ENCODE peak calls at places on chromosomes 6 and 20, in eight cellular contexts. O is spleen, L is ovary, X is A549, I is heart left ventricle, Q is suprapubic skin, J is esophagus squamous epithelium, E is prostate gland. D is an unnamed sample. For H3K9me3, the result is how much of the 10 kb centered on the place peaks cover.

GRCh38 chr6:11575408-11576033 is 38.0 kb downstream of the TMEM170B start:
- DNase-seq in O (no peak), L (no peak), X (peak), I (peak), Q (no peak), J (no peak), E (peak), D (peak)

GRCh38 chr6:32108094-32108627 is 977 bp downstream of the TNXB start:
- DNase-seq in O (no peak), L (peak), X (no peak), I (peak), Q (peak), J (no peak), E (no peak), D (peak)

GRCh38 chr20:37421060-37421639 is 75.2 kb downstream of the SRC start:
- DNase-seq in O (no peak), L (no peak), X (no peak), I (no peak), Q (no peak), J (no peak), E (no peak), D (no peak)

GRCh38 chr20:63223121-63223825 is 7.3 kb upstream of the YTHDF1 start:
- DNase-seq in O (no peak), L (no peak), X (peak), I (no peak), Q (no peak), J (no peak), E (no peak), D (no peak)

GRCh38 chr20:1003920-1004697 is 2.0 kb upstream of the RSPO4 start:
- DNase-seq in O (no peak), L (no peak), X (no peak), I (no peak), Q (peak), J (no peak), E (no peak), D (no peak)

GRCh38 chr6:138821519-138821918 is 25.6 kb downstream of the ECT2L start:
- DNase-seq in O (no peak), L (no peak), X (no peak), I (no peak), Q (no peak), J (no peak), E (no peak), D (no peak)

GRCh38 chr6:139372326-139373153 is 1.9 kb downstream of the CITED2 start:
- DNase-seq in O (no peak), L (no peak), X (no peak), I (no peak), Q (no peak), J (no peak), E (no peak), D (no peak)

GRCh38 chr6:125749864-125750691 is 646 bp downstream of the HEY2 start:
- DNase-seq in O (no peak), L (no peak), X (no peak), I (peak), Q (no peak), J (no peak), E (peak), D (peak)

GRCh38 chr6:138250513-138251247 is 32.4 kb upstream of the PBOV1 start:
- DNase-seq in O (no peak), L (peak), X (no peak), I (peak), Q (peak), J (no peak), E (peak), D (no peak)

DNA sequence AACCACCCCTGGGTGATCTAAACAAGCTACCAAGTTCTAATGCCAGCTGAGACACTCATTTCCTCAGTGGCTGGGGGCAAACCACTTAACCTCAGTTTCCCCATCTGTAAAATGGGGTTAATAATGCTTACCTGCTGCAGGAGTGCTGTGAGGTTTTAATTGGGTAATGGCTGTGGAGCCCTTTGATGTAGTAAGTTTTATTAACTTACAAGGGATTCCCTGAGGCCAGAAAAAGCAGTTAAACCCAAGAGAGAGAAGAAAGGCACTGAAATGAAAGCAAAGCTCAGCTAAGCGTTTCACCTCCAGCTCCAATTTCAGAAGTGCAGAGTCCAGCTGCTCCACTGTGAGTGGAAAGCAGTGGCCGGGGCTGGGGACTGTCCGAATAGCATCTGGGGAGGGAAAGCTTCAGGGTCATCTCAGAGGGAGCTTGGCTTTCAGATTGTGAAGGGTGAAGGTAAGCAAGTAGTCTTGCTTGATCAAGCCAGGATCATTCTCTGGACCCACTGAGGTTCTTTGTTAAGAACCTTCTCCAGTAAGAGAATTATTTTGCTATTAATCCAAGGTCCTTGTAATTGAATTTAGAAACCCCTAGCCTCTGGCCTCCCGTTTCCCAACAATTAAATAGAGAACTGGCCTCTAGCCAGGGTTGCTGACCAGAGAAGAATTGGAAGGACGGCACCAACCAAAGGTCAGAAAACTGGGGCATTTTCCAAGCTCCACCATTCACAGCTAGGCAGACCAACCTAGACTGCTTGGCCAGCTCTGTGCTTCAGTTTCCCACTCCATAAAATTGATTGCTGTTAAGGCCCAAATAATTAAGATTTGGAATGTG is 20.9 kb upstream of the TCP11 start:
- DNase-seq in O (no peak), L (no peak), X (no peak), I (no peak), Q (no peak), J (no peak), E (no peak), D (no peak)
- TF ChIP-seq POLR2A in O (no peak), L (no peak), X (no peak), I (no peak), Q (no peak), J (no peak), E (no peak), D (no peak)

GRCh38 chr6:137190710-137191109 is 17.3 kb upstream of the IL22RA2 start:
- DNase-seq in O (no peak), L (no peak), X (no peak), I (no peak), Q (no peak), J (no peak), E (no peak), D (no peak)
- H3K9me3 ChIP-seq in O (half or more), L (under half), X (under half), I (under half), Q (under half), J (under half), E (under half), D (under half)

DNA sequence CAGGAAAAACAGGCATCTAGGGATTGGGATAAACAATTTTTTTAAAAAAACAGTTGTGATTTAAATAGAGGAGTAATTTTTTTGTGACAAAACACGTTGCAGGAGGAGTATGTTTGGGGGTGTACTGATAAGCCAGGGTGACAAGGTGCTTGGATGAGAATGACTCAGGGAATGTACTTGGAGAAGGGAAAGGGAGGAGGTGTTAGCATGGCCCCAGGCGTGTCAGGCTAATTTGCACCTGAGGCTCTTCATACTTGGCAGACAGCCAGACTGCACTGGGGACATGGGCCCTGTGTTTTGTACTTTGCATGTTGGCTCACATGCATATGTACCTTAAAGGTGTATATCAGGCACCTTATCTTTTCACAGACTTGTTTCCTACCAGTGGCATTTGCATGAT is 22.8 kb downstream of the PANK2 start:
- DNase-seq in O (peak), L (no peak), X (no peak), I (no peak), Q (no peak), J (no peak), E (no peak), D (no peak)
- TF ChIP-seq POLR2A in O (no peak), L (no peak), X (no peak), I (no peak), Q (no peak), J (no peak), E (no peak), D (no peak)

GRCh38 chr6:159261983-159262382 is 92.8 kb downstream of the FNDC1 start:
- DNase-seq in O (no peak), L (no peak), X (no peak), I (no peak), Q (no peak), J (no peak), E (no peak), D (no peak)
- H3K9me3 ChIP-seq in O (under half), L (under half), X (under half), I (under half), Q (under half), J (under half), E (under half), D (under half)

GRCh38 chr6:66992660-66993059 is 1285.6 kb upstream of the EYS start:
- DNase-seq in O (no peak), L (no peak), X (no peak), I (no peak), Q (no peak), J (no peak), E (no peak), D (no peak)
- TF ChIP-seq POLR2A in O (no peak), L (no peak), X (no peak), I (no peak), Q (no peak), J (no peak), E (no peak), D (no peak)

GRCh38 chr20:2128542-2128941 is 26.9 kb downstream of the STK35 start:
- DNase-seq in O (no peak), L (no peak), X (no peak), I (no peak), Q (no peak), J (no peak), E (no peak), D (no peak)

GRCh38 chr20:2122921-2123320 is 21.3 kb downstream of the STK35 start:
- DNase-seq in O (peak), L (peak), X (no peak), I (peak), Q (no peak), J (no peak), E (no peak), D (no peak)

GRCh38 chr20:2123720-2124119 is 22.1 kb downstream of the STK35 start:
- DNase-seq in O (no peak), L (no peak), X (no peak), I (no peak), Q (no peak), J (no peak), E (no peak), D (no peak)

GRCh38 chr20:2125474-2126112 is 24.0 kb downstream of the STK35 start:
- DNase-seq in O (peak), L (no peak), X (no peak), I (no peak), Q (no peak), J (no peak), E (no peak), D (no peak)

GRCh38 chr20:2124632-2125131 is 23.1 kb downstream of the STK35 start:
- DNase-seq in O (peak), L (no peak), X (no peak), I (no peak), Q (no peak), J (no peak), E (no peak), D (no peak)
- H3K9me3 ChIP-seq in O (under half), L (under half), X (under half), I (under half), Q (under half), J (under half), E (under half), D (under half)